ENCODE peak calls at places on chromosomes 12 and 14, in five cellular contexts. B, K, J, C and M are unnamed samples. For H3K27me3, the result is how much of the 10 kb centered on the place peaks cover.

GRCh38 chr12:108394196-108394595 is 55.1 kb upstream of the CMKLR1 start:
- DNase-seq in K (no peak), J (no peak), B (no peak), C (peak), M (no peak)

GRCh38 chr12:110627500-110628195 is 13.7 kb downstream of the TCTN1 start:
- DNase-seq in K (no peak), J (no peak), C (no peak), B (no peak), M (no peak)

GRCh38 chr12:31783996-31784645 is 55.3 kb upstream of the AMN1 start:
- DNase-seq in B (no peak), C (no peak), J (no peak), K (no peak), M (no peak)

GRCh38 chr12:116547955-116548471 is 11.2 kb upstream of the MAP1LC3B2 start:
- DNase-seq in C (no peak), J (peak), B (no peak), K (no peak), M (no peak)

GRCh38 chr12:81337891-81338290 is 260.0 kb downstream of the ACSS3 start:
- DNase-seq in J (peak), K (no peak), B (no peak), C (no peak), M (no peak)

GRCh38 chr12:100795193-100796179 is 910 bp downstream of the ANO4 start:
- DNase-seq in J (peak), C (no peak), K (no peak), B (no peak), M (no peak)

GRCh38 chr12:14769837-14770494 is 33.3 kb downstream of the WBP11 start:
- DNase-seq in J (peak), C (peak), K (peak), B (peak), M (no peak)

GRCh38 chr12:119258149-119258548 is 76.4 kb upstream of the CCDC60 start:
- DNase-seq in J (no peak), C (no peak), B (no peak), K (no peak), M (no peak)

GRCh38 chr12:67364228-67364627 is 95.1 kb downstream of the CAND1 start:
- DNase-seq in B (no peak), K (no peak), J (no peak), C (no peak), M (no peak)

GRCh38 chr12:52317443-52318052 is 3.6 kb downstream of the KRT83 start:
- DNase-seq in J (no peak), K (no peak), B (no peak), C (no peak), M (no peak)

GRCh38 chr12:96041181-96041580 is 5.8 kb upstream of the LTA4H start:
- DNase-seq in C (no peak), K (no peak), J (no peak), B (no peak), M (no peak)

GRCh38 chr14:103491691-103492090 is 30.9 kb downstream of the CKB start:
- DNase-seq in C (no peak), J (no peak), B (no peak), K (no peak), M (no peak)

GRCh38 chr12:47349770-47350408 is 270.1 kb upstream of the AMIGO2 start:
- DNase-seq in C (no peak), J (peak), K (no peak), B (no peak), M (no peak)

GRCh38 chr12:113973109-113973904 is 7.2 kb upstream of the RBM19 start:
- DNase-seq in J (no peak), B (no peak), C (no peak), K (no peak), M (no peak)

GRCh38 chr12:49832836-49833421 is 4.7 kb upstream of the NCKAP5L start:
- DNase-seq in J (peak), C (no peak), B (no peak), K (no peak), M (peak)

GRCh38 chr14:19754172-19754571 is 10.8 kb downstream of the OR4Q3 start:
- DNase-seq in C (no peak), B (no peak), K (no peak), J (no peak), M (no peak)

GRCh38 chr14:35305633-35306032 is 13.5 kb downstream of the PSMA6 start:
- DNase-seq in K (no peak), J (no peak), C (no peak), B (no peak), M (no peak)

GRCh38 chr12:55818886-55819285 is 1.0 kb downstream of the ORMDL2 start:
- DNase-seq in C (no peak), J (peak), B (no peak), K (no peak), M (no peak)

GRCh38 chr12:42296503-42297109 is 29.3 kb downstream of the ZCRB1 start:
- DNase-seq in K (no peak), C (no peak), B (no peak), J (no peak), M (no peak)

GRCh38 chr12:98060421-98060820 is 455.0 kb upstream of the TMPO start:
- DNase-seq in K (no peak), C (no peak), B (no peak), J (no peak), M (no peak)

GRCh38 chr12:42756841-42757661 is 167.5 kb upstream of the PRICKLE1 start:
- DNase-seq in C (no peak), K (peak), B (no peak), J (peak), M (peak)

GRCh38 chr14:101821528-101821927 is 60.0 kb downstream of the PPP2R5C start:
- DNase-seq in B (no peak), C (no peak), K (no peak), J (no peak), M (no peak)

GRCh38 chr12:50164963-50165362 is 2.2 kb downstream of the CERS5 start:
- DNase-seq in B (no peak), K (no peak), J (no peak), C (no peak), M (no peak)

GRCh38 chr12:64675795-64676194 is 65.5 kb downstream of the RASSF3 start:
- DNase-seq in C (peak), J (peak), K (no peak), B (no peak), M (no peak)

GRCh38 chr12:54075974-54076373 is 22.3 kb downstream of the HOXC4 start:
- DNase-seq in J (no peak), B (no peak), C (no peak), K (no peak), M (no peak)
- H3K27me3 ChIP-seq in J (under half), B (under half), C (half or more), K (half or more), M (under half)

GRCh38 chr14:68363841-68364711 is 428.8 kb downstream of the ZFP36L1 start:
- DNase-seq in K (peak), B (peak), C (peak), J (peak), M (no peak)
- H3K4me3 ChIP-seq in K (peak), B (no peak), C (no peak), J (no peak), M (no peak)

GRCh38 chr12:4812621-4813327 is 92.6 kb downstream of the GALNT8 start:
- DNase-seq in K (no peak), J (no peak), C (no peak), B (no peak), M (no peak)

GRCh38 chr12:4809449-4810218 is 89.4 kb downstream of the GALNT8 start:
- DNase-seq in J (peak), C (no peak), B (no peak), K (peak), M (no peak)

GRCh38 chr12:4809013-4809448 is 88.8 kb downstream of the GALNT8 start:
- DNase-seq in C (no peak), K (peak), J (peak), B (no peak), M (no peak)

GRCh38 chr12:4807813-4808212 is 87.6 kb downstream of the GALNT8 start:
- DNase-seq in B (no peak), C (no peak), K (no peak), J (no peak), M (no peak)

GRCh38 chr12:4810219-4810671 is 90.0 kb downstream of the GALNT8 start:
- DNase-seq in B (no peak), C (no peak), J (no peak), K (no peak), M (no peak)
- H3K27me3 ChIP-seq in B (under half), C (half or more), J (under half), K (under half), M (under half)

DNA sequence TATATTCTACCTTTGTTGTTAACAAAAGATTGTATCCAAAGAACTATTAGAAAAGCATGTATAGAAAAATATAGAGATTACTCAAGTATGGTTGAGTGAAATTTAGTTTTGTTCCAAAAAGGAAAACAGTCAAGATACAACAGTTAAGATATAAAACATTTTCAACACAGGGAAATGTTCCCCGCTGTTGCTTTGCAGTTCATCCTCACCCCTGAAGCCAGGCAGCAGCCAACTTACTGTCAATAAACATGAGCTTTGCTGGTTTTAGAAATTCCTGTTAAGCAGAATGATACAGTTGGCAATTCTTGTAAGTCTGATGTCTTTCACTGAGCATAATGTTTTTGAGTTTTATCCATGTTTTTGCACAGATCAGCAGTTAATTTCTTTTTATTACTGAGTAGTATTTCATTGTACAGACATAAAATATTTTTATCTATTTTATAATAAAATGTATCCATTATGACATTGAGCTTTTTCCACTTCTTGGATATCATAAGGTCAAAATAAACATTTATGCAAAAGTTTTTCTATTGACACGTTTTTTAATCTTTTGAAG is 1.2 kb upstream of the CLEC2B start:
- DNase-seq in B (no peak), J (no peak), K (no peak), C (no peak), M (no peak)
- H3K4me3 ChIP-seq in B (peak), J (peak), K (no peak), C (peak), M (no peak)

DNA sequence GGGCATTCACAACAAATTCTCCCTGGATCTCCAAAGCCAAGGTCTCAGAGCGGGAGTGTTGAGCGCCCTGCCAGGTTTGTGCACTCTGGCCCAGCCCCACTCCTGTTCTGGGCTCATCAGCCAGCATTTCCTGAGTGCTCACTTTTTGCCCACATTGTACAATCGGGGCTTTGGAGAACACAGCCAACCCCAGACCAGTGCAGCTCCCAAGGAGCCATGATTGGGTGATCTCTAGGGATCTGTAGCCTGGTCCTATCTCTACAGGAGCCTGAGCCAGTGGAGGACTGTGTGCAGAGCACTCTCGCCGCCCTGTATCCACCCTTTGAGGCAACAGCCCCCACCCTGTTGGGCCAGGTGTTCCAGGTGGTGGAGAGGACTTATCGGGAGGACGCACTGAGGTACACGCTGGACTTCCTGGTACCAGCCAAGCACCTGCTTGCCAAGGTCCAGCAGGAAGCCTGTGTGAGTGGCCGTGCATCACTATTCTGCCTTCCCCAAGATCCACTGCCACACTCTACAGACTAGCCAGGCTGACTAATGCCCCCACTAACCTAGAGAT is 2.8 kb downstream of the ARHGEF40 start:
- DNase-seq in B (no peak), J (no peak), K (no peak), C (no peak), M (no peak)
- H3K27me3 ChIP-seq in B (under half), J (under half), K (under half), C (under half), M (under half)

DNA sequence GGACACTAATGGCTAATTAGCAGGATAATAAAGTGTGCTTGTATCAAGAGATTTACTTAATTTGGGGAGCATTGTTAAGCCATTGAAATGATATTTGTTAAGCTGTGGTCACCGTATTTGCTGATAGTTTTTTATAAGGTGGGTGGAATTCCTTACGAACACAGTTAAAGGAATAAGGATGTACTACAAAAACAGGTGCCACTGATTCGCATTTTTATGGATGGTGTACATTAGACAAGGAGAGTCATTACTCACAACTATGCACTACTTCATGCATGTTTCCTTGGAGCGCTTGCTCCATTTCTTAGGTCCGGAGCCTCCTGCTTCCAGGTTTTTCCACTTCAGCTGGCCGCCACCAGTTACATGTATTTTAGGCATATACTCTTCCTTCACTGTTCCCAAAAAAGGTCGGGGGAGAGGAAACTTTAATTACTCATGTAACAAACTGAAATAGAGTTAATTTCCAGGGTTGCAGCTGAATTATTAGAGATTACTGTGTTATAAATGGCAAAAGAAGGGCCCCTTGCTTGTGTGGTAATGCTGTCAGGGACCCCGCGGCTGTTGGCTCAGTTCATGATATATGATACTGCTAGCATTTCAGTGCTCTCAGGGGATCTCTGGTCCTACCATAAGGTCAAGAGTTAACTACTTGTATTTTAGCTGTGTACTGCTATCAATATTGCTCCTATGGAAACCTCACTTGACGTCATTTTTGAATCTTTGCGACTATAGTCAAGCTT is 454.6 kb downstream of the NPAS3 start:
- DNase-seq in B (no peak), K (no peak), J (no peak), C (no peak), M (no peak)
- H3K4me3 ChIP-seq in B (no peak), K (no peak), J (no peak), C (no peak), M (no peak)

GRCh38 chr14:28758253-28758915 is 8.2 kb upstream of the FOXG1 start:
- DNase-seq in B (no peak), C (no peak), K (no peak), J (no peak), M (no peak)

GRCh38 chr14:28759056-28759657 is 7.4 kb upstream of the FOXG1 start:
- DNase-seq in B (no peak), C (no peak), J (peak), K (no peak), M (no peak)

GRCh38 chr14:28755930-28756895 is 10.4 kb upstream of the FOXG1 start:
- DNase-seq in J (no peak), B (no peak), C (no peak), K (no peak), M (no peak)

GRCh38 chr14:28756896-28757570 is 9.6 kb upstream of the FOXG1 start:
- DNase-seq in J (peak), C (no peak), K (no peak), B (no peak), M (no peak)

GRCh38 chr14:28757790-28758189 is 8.8 kb upstream of the FOXG1 start:
- DNase-seq in C (no peak), K (no peak), B (no peak), J (no peak), M (no peak)
- H3K27me3 ChIP-seq in C (half or more), K (half or more), B (half or more), J (half or more), M (half or more)